ENCODE peak calls at places on chromosomes 4 and X, in five cellular contexts. D is neuronal stem cell, G is mesenchymal stem cell, Z is H9, U is H1. H is an unnamed sample.

GRCh38 chr4:48623182-48623780 is 133.2 kb downstream of the ZAR1 start:
- DNase-seq in D (no peak), G (no peak), Z (no peak), U (no peak), H (no peak)

GRCh38 chrX:2342878-2343277 is 157.9 kb downstream of the DHRSX start:
- DNase-seq in D (no peak), G (peak; percentile 70), Z (no peak), U (no peak), H (no peak)

GRCh38 chrX:72545990-72546389 is 26.7 kb downstream of the HDAC8 start:
- DNase-seq in D (no peak), G (no peak), Z (no peak), U (no peak), H (no peak)

GRCh38 chr4:148415500-148415899 is 26.7 kb downstream of the NR3C2 start:
- DNase-seq in D (no peak), G (no peak), Z (no peak), U (no peak), H (no peak)

GRCh38 chrX:39816871-39817731 is 280.7 kb downstream of the BCOR start:
- DNase-seq in D (no peak), G (peak; percentile 71), Z (peak; percentile 93), U (peak; percentile 50), H (no peak)

GRCh38 chr4:16684083-16684482 is 214.4 kb downstream of the LDB2 start:
- DNase-seq in D (no peak), G (peak; percentile 89), Z (no peak), U (no peak), H (no peak)

GRCh38 chrX:110733166-110733565 is 62.5 kb downstream of the CHRDL1 start:
- DNase-seq in D (no peak), G (peak; percentile 22), Z (no peak), U (no peak), H (no peak)

GRCh38 chrX:44765556-44765955 is 78.3 kb upstream of the DUSP21 start:
- DNase-seq in D (no peak), G (no peak), Z (no peak), U (no peak), H (no peak)

GRCh38 chr4:139873111-139873866 is 207.7 kb downstream of the MGST2 start:
- DNase-seq in D (no peak), G (no peak), Z (no peak), U (no peak), H (no peak)

GRCh38 chrX:101759000-101759399 is 99.3 kb upstream of the ARMCX2 start:
- DNase-seq in D (peak; percentile 52), G (peak; percentile 52), Z (peak; percentile 82), U (peak; percentile 45), H (peak; percentile 10)

GRCh38 chr4:147009875-147010274 is 64.2 kb upstream of the TTC29 start:
- DNase-seq in D (no peak), G (no peak), Z (no peak), U (no peak), H (no peak)

DNA sequence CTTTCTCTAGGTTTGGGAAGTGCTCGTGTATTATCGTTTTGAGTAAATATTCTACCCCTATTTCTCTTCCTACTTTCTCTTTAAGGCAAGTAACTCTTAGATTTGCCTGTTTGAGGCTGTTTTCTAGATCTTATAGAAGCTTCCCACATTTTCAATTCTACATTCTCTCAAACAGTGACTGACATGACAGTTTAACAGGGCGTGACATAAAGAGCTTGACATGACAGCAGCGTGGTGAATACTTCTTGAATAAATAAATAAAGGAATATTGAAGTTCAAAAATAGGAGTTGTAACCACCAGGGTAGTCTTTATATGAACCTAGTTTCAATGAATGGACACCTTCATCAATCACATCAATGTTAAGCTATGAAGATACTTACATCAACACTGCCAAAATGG is 162.0 kb downstream of the TRAM1L1 start:
- DNase-seq in D (no peak), G (no peak), Z (no peak), U (no peak), H (no peak)
- H2BK12ac ChIP-seq in D (no peak overlapping the region), G (no peak overlapping the region), Z (no peak overlapping the region), U (no peak overlapping the region), H (no peak overlapping the region)

GRCh38 chrX:9352683-9353430 is 112.0 kb upstream of the TBL1X start:
- DNase-seq in D (no peak), G (peak; percentile 53), Z (no peak), U (no peak), H (peak; percentile 80)
- H3K23ac ChIP-seq in D (no peak overlapping the region), G (no peak overlapping the region), Z (no peak overlapping the region), U (no peak overlapping the region), H (no peak overlapping the region)

GRCh38 chrX:13721371-13721770 is 13.0 kb downstream of the TRAPPC2 start:
- DNase-seq in D (no peak), G (no peak), Z (no peak), U (no peak), H (no peak)
- H4K91ac ChIP-seq in D (no peak overlapping the region), G (no peak overlapping the region), Z (no peak overlapping the region), U (no peak overlapping the region), H (no peak overlapping the region)

GRCh38 chr4:19944251-19944650 is 307.5 kb upstream of the SLIT2 start:
- DNase-seq in D (no peak), G (no peak), Z (no peak), U (no peak), H (no peak)
- H2BK12ac ChIP-seq in D (no peak overlapping the region), G (no peak overlapping the region), Z (no peak overlapping the region), U (no peak overlapping the region), H (no peak overlapping the region)

GRCh38 chrX:120512627-120513026 is 43.5 kb upstream of the LAMP2 start:
- DNase-seq in D (no peak), G (no peak), Z (no peak), U (no peak), H (no peak)
- H3K23ac ChIP-seq in D (no peak overlapping the region), G (no peak overlapping the region), Z (no peak overlapping the region), U (no peak overlapping the region), H (no peak overlapping the region)

DNA sequence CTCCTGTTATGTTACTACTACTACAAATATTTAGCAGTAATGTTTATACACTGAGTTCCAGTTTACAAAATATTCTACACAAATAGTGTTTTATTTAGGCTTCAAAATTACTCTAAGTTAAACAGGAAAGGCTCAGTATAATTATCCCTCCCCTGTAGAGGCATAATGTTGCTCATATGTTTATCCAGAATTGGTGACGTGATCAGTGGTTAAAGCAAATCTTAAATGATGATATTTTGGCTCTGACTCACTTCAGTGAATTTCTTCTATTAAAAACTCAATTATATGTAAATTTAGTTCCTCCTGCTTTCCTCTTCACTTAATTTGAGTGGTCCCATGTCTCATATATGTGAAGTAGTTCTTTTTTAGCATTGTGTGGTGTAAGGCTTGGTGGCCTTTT is 438.5 kb downstream of the ADGRL3 start:
- DNase-seq in D (no peak), G (peak; percentile 86), Z (no peak), U (no peak), H (no peak)
- H4K91ac ChIP-seq in D (no peak overlapping the region), G (no peak overlapping the region), Z (no peak overlapping the region), U (no peak overlapping the region), H (no peak overlapping the region)

H was measured in trophoblast cell.